ENCODE peak calls at places on chromosomes 2 and 18, in four cellular contexts. X is epithelial cell of esophagus, I is astrocyte of the cerebellum, Q is Peyer's patch. A is an unnamed sample.

GRCh38 chr2:28137221-28137620 is 246.7 kb downstream of the BABAM2 start:
- DNase-seq in Q (no peak), X (peak), I (peak), A (no peak)

GRCh38 chr2:188940171-188940570 is 34.0 kb upstream of the COL3A1 start:
- DNase-seq in X (no peak), Q (no peak), I (no peak), A (no peak)

GRCh38 chr18:11522992-11523391 is 86.4 kb upstream of the SLC35G4 start:
- DNase-seq in X (no peak), I (no peak), Q (no peak), A (no peak)

GRCh38 chr2:12918841-12919445 is 202.2 kb downstream of the TRIB2 start:
- DNase-seq in Q (peak), X (peak), I (peak), A (peak)

GRCh38 chr2:109175350-109175678 is 46.3 kb downstream of the SH3RF3 start:
- DNase-seq in Q (no peak), X (no peak), I (no peak), A (no peak)

GRCh38 chr2:5530022-5530696 is 162.0 kb upstream of the SOX11 start:
- DNase-seq in Q (no peak), I (no peak), X (no peak), A (no peak)

GRCh38 chr18:2910751-2911425 is 64.1 kb downstream of the EMILIN2 start:
- DNase-seq in Q (peak), X (no peak), I (no peak), A (no peak)

GRCh38 chr2:239558661-239559060 is 157.8 kb upstream of the HDAC4 start:
- DNase-seq in X (no peak), Q (no peak), I (no peak), A (no peak)

A was measured in lung.